ENCODE peak calls at places on chromosome 2, in eight cellular contexts. One of them, this sample, is unnamed. For H3K4me1, the result is how much of the 10 kb centered on the place peaks cover.

GRCh38 chr2:105272176-105272575 is 30.6 kb downstream of the GPR45 start:
- DNase-seq in heart left ventricle: no peak
- DNase-seq in tibial nerve: no peak
- DNase-seq in transverse colon: no peak
- DNase-seq in Peyer's patch: no peak
- DNase-seq in uterus: no peak
- DNase-seq in PC-3: no peak
- DNase-seq in thyroid gland: no peak
- DNase-seq in this sample: peak

GRCh38 chr2:11073251-11073650 is 82.0 kb upstream of the SLC66A3 start:
- DNase-seq in heart left ventricle: no peak
- DNase-seq in thyroid gland: peak
- DNase-seq in uterus: no peak
- DNase-seq in tibial nerve: no peak
- DNase-seq in PC-3: peak
- DNase-seq in Peyer's patch: no peak
- DNase-seq in transverse colon: peak
- DNase-seq in this sample: peak

GRCh38 chr2:223779877-223780276 is 57.5 kb downstream of the AP1S3 start:
- DNase-seq in uterus: no peak
- DNase-seq in tibial nerve: no peak
- DNase-seq in heart left ventricle: no peak
- DNase-seq in PC-3: peak
- DNase-seq in transverse colon: no peak
- DNase-seq in Peyer's patch: peak
- DNase-seq in thyroid gland: no peak
- DNase-seq in this sample: no peak

GRCh38 chr2:20457027-20457426 is 10.2 kb downstream of the RHOB start:
- DNase-seq in heart left ventricle: no peak
- DNase-seq in uterus: peak
- DNase-seq in transverse colon: no peak
- DNase-seq in tibial nerve: no peak
- DNase-seq in thyroid gland: no peak
- DNase-seq in PC-3: no peak
- DNase-seq in Peyer's patch: peak
- DNase-seq in this sample: no peak

GRCh38 chr2:240467659-240468299 is 32.3 kb downstream of the GPC1 start:
- DNase-seq in Peyer's patch: no peak
- DNase-seq in PC-3: no peak
- DNase-seq in tibial nerve: peak
- DNase-seq in transverse colon: no peak
- DNase-seq in thyroid gland: peak
- DNase-seq in heart left ventricle: peak
- DNase-seq in uterus: peak
- DNase-seq in this sample: peak

GRCh38 chr2:85704800-85705679 is 10.9 kb downstream of the GNLY start:
- DNase-seq in Peyer's patch: no peak
- DNase-seq in thyroid gland: no peak
- DNase-seq in heart left ventricle: no peak
- DNase-seq in tibial nerve: no peak
- DNase-seq in PC-3: no peak
- DNase-seq in transverse colon: no peak
- DNase-seq in uterus: no peak
- DNase-seq in this sample: no peak

GRCh38 chr2:107383706-107384105 is 443.0 kb upstream of the RGPD4 start:
- DNase-seq in transverse colon: no peak
- DNase-seq in tibial nerve: no peak
- DNase-seq in uterus: no peak
- DNase-seq in PC-3: no peak
- DNase-seq in heart left ventricle: no peak
- DNase-seq in thyroid gland: no peak
- DNase-seq in Peyer's patch: no peak
- DNase-seq in this sample: no peak

GRCh38 chr2:170073288-170073687 is 104.7 kb upstream of the MYO3B start:
- DNase-seq in uterus: peak
- DNase-seq in transverse colon: peak
- DNase-seq in Peyer's patch: no peak
- DNase-seq in heart left ventricle: peak
- DNase-seq in thyroid gland: peak
- DNase-seq in PC-3: peak
- DNase-seq in tibial nerve: peak
- DNase-seq in this sample: peak

GRCh38 chr2:189366349-189366748 is 74.9 kb upstream of the WDR75 start:
- DNase-seq in Peyer's patch: no peak
- DNase-seq in heart left ventricle: no peak
- DNase-seq in uterus: no peak
- DNase-seq in transverse colon: no peak
- DNase-seq in PC-3: no peak
- DNase-seq in thyroid gland: no peak
- DNase-seq in tibial nerve: no peak
- DNase-seq in this sample: no peak

GRCh38 chr2:127072970-127073369 is 34.0 kb downstream of the BIN1 start:
- DNase-seq in Peyer's patch: no peak
- DNase-seq in uterus: no peak
- DNase-seq in tibial nerve: no peak
- DNase-seq in thyroid gland: no peak
- DNase-seq in transverse colon: no peak
- DNase-seq in PC-3: no peak
- DNase-seq in heart left ventricle: no peak
- DNase-seq in this sample: no peak

GRCh38 chr2:136437461-136437860 is 319.5 kb upstream of the CXCR4 start:
- DNase-seq in transverse colon: no peak
- DNase-seq in uterus: no peak
- DNase-seq in tibial nerve: no peak
- DNase-seq in thyroid gland: no peak
- DNase-seq in Peyer's patch: no peak
- DNase-seq in heart left ventricle: no peak
- DNase-seq in PC-3: no peak
- DNase-seq in this sample: no peak

GRCh38 chr2:501130-501529 is 176.1 kb downstream of the TMEM18 start:
- DNase-seq in tibial nerve: no peak
- DNase-seq in thyroid gland: no peak
- DNase-seq in heart left ventricle: no peak
- DNase-seq in PC-3: peak
- DNase-seq in uterus: no peak
- DNase-seq in Peyer's patch: no peak
- DNase-seq in transverse colon: no peak
- DNase-seq in this sample: no peak

GRCh38 chr2:172087780-172088244 is 2.5 kb downstream of the DLX1 start:
- DNase-seq in PC-3: no peak
- DNase-seq in Peyer's patch: no peak
- DNase-seq in heart left ventricle: no peak
- DNase-seq in tibial nerve: no peak
- DNase-seq in thyroid gland: no peak
- DNase-seq in uterus: no peak
- DNase-seq in transverse colon: no peak
- DNase-seq in this sample: no peak

GRCh38 chr2:172088245-172089004 is 3.1 kb downstream of the DLX1 start:
- DNase-seq in heart left ventricle: no peak
- DNase-seq in uterus: no peak
- DNase-seq in thyroid gland: no peak
- DNase-seq in transverse colon: no peak
- DNase-seq in Peyer's patch: no peak
- DNase-seq in PC-3: no peak
- DNase-seq in tibial nerve: no peak
- DNase-seq in this sample: no peak

GRCh38 chr2:172086349-172087190 is 1.3 kb downstream of the DLX1 start:
- DNase-seq in uterus: no peak
- DNase-seq in tibial nerve: no peak
- DNase-seq in thyroid gland: no peak
- DNase-seq in PC-3: peak
- DNase-seq in Peyer's patch: peak
- DNase-seq in heart left ventricle: no peak
- DNase-seq in transverse colon: peak
- DNase-seq in this sample: no peak

GRCh38 chr2:172085460-172086159 is at the start of gene DLX1:
- DNase-seq in uterus: no peak
- DNase-seq in heart left ventricle: no peak
- DNase-seq in PC-3: no peak
- DNase-seq in transverse colon: no peak
- DNase-seq in tibial nerve: no peak
- DNase-seq in thyroid gland: no peak
- DNase-seq in Peyer's patch: no peak
- DNase-seq in this sample: no peak

GRCh38 chr2:172087191-172087779 is 2.0 kb downstream of the DLX1 start:
- DNase-seq in thyroid gland: no peak
- DNase-seq in transverse colon: no peak
- DNase-seq in uterus: no peak
- DNase-seq in tibial nerve: no peak
- DNase-seq in Peyer's patch: no peak
- DNase-seq in PC-3: no peak
- DNase-seq in heart left ventricle: no peak
- DNase-seq in this sample: no peak
- H3K4me3 ChIP-seq in thyroid gland: no peak
- H3K4me3 ChIP-seq in transverse colon: no peak
- H3K4me3 ChIP-seq in uterus: no peak
- H3K4me3 ChIP-seq in tibial nerve: no peak
- H3K4me3 ChIP-seq in Peyer's patch: no peak
- H3K4me3 ChIP-seq in PC-3: peak
- H3K4me3 ChIP-seq in heart left ventricle: no peak
- H3K4me3 ChIP-seq in this sample: no peak

GRCh38 chr2:205198130-205198505 is 484.2 kb upstream of the NRP2 start:
- DNase-seq in transverse colon: no peak
- DNase-seq in uterus: no peak
- DNase-seq in heart left ventricle: peak
- DNase-seq in thyroid gland: no peak
- DNase-seq in tibial nerve: no peak
- DNase-seq in Peyer's patch: no peak
- DNase-seq in PC-3: peak
- DNase-seq in this sample: peak

GRCh38 chr2:205199451-205199850 is 482.9 kb upstream of the NRP2 start:
- DNase-seq in uterus: no peak
- DNase-seq in tibial nerve: no peak
- DNase-seq in Peyer's patch: no peak
- DNase-seq in thyroid gland: no peak
- DNase-seq in heart left ventricle: no peak
- DNase-seq in PC-3: no peak
- DNase-seq in transverse colon: no peak
- DNase-seq in this sample: no peak

GRCh38 chr2:205193829-205194228 is 488.5 kb upstream of the NRP2 start:
- DNase-seq in heart left ventricle: no peak
- DNase-seq in Peyer's patch: no peak
- DNase-seq in transverse colon: no peak
- DNase-seq in thyroid gland: no peak
- DNase-seq in tibial nerve: no peak
- DNase-seq in uterus: no peak
- DNase-seq in PC-3: no peak
- DNase-seq in this sample: no peak

GRCh38 chr2:205193121-205193520 is 489.2 kb upstream of the NRP2 start:
- DNase-seq in uterus: no peak
- DNase-seq in heart left ventricle: no peak
- DNase-seq in Peyer's patch: no peak
- DNase-seq in PC-3: no peak
- DNase-seq in tibial nerve: no peak
- DNase-seq in transverse colon: no peak
- DNase-seq in thyroid gland: no peak
- DNase-seq in this sample: no peak

DNA sequence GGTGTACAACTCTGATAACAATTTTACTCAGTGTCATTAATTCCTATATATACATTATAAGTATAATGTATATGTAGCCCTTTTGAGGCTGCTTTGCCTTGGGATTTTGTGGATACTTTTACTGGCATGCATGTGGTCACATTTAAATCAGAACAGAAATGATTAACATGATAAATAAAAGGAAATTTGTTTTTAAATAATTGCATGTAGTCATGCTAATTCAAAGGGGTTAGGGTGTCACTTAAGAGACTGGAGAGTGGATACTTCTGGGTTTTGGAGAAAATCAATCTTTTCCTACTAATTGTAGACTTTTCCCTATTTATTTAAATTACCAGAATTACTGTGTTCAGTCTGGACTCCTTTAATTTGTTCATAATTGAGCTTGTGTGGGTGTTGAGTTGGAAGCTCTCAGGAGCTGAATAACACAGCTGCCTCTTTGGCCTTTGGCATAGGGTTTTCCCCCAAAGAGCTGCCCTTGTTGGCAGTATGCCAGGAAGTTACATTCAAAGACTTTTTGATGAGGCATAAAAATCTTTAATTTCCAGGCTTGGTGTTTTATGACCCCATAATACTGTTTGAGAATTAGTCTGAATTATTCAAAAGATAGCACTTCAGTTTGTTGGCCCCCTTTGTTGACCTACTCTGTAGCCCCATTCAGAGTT is 484.7 kb upstream of the NRP2 start:
- DNase-seq in transverse colon: no peak
- DNase-seq in uterus: no peak
- DNase-seq in thyroid gland: no peak
- DNase-seq in tibial nerve: no peak
- DNase-seq in PC-3: no peak
- DNase-seq in heart left ventricle: no peak
- DNase-seq in Peyer's patch: no peak
- DNase-seq in this sample: no peak
- H3K4me1 ChIP-seq in transverse colon: under half
- H3K4me1 ChIP-seq in uterus: under half
- H3K4me1 ChIP-seq in thyroid gland: under half
- H3K4me1 ChIP-seq in tibial nerve: under half
- H3K4me1 ChIP-seq in PC-3: under half
- H3K4me1 ChIP-seq in heart left ventricle: under half
- H3K4me1 ChIP-seq in Peyer's patch: under half
- H3K4me1 ChIP-seq in this sample: under half

GRCh38 chr2:28952806-28953190 is 28.3 kb upstream of the TOGARAM2 start:
- DNase-seq in uterus: no peak
- DNase-seq in transverse colon: no peak
- DNase-seq in tibial nerve: no peak
- DNase-seq in Peyer's patch: no peak
- DNase-seq in PC-3: no peak
- DNase-seq in heart left ventricle: no peak
- DNase-seq in thyroid gland: no peak
- DNase-seq in this sample: no peak
- TF ChIP-seq CTCF in uterus: no peak
- TF ChIP-seq CTCF in transverse colon: no peak
- TF ChIP-seq CTCF in tibial nerve: no peak
- TF ChIP-seq CTCF in Peyer's patch: peak
- TF ChIP-seq CTCF in PC-3: peak
- TF ChIP-seq CTCF in heart left ventricle: no peak
- TF ChIP-seq CTCF in thyroid gland: no peak
- TF ChIP-seq CTCF in this sample: no peak

DNA sequence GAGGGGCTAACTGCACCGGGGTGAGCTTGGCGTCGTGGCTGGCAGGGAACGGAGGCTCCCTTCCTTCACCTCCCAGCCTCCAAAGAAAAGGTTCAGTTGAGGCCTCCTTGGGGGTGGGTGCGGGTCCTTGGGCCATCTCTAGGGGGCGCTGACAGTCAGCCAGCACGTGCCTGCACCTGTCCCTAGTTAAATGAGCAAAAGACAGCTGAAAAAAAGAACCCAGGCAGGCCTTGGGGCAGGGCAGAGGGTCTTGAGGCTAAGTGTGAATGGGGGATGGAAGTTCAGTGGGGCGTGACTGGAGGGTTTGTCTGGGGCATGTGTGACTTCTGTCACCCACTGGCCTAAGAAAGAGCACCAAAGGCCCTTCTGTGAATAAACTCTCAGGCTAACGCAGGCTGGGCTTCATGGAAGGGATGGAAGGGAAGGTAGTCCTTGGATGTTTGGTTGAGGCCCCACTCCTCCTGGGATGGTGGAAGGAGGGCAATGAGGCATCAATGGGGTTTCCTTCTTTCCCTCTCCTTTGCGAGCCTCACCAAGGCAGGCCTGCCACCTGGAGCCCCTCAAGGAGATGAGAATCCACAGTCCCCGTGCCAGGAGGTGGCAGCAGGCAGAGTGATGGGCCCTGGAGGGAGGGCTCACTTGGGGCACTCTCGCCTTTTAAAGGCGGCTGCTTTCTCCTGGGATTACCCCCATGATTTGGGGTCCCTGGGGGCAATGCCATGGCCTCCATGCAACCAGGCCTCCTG is 56.2 kb downstream of the ZFP36L2 start:
- DNase-seq in transverse colon: peak
- DNase-seq in thyroid gland: no peak
- DNase-seq in tibial nerve: no peak
- DNase-seq in PC-3: no peak
- DNase-seq in heart left ventricle: no peak
- DNase-seq in uterus: no peak
- DNase-seq in Peyer's patch: peak
- DNase-seq in this sample: no peak
- H3K4me3 ChIP-seq in transverse colon: no peak
- H3K4me3 ChIP-seq in thyroid gland: no peak
- H3K4me3 ChIP-seq in tibial nerve: no peak
- H3K4me3 ChIP-seq in PC-3: no peak
- H3K4me3 ChIP-seq in heart left ventricle: no peak
- H3K4me3 ChIP-seq in uterus: no peak
- H3K4me3 ChIP-seq in Peyer's patch: peak
- H3K4me3 ChIP-seq in this sample: no peak

This sample was measured in adrenal gland.